ENCODE peak calls at places on chromosomes 4 and X, in five cellular contexts. One of them, this sample, is unnamed.

GRCh38 chr4:7648813-7649395 is 214.2 kb upstream of the PSAPL1 start:
- DNase-seq in cardiac muscle cell: no peak
- DNase-seq in bronchial epithelial cell: no peak
- DNase-seq in AG10803: no peak
- DNase-seq in fibroblast of the aortic adventitia: no peak
- DNase-seq in this sample: no peak

GRCh38 chr4:183738081-183738673 is 79.1 kb downstream of the TRAPPC11 start:
- DNase-seq in cardiac muscle cell: no peak
- DNase-seq in AG10803: peak; percentile 35
- DNase-seq in bronchial epithelial cell: peak; percentile 99
- DNase-seq in fibroblast of the aortic adventitia: peak; percentile 87
- DNase-seq in this sample: no peak

GRCh38 chr4:53645108-53645507 is 53.8 kb upstream of the LNX1 start:
- DNase-seq in fibroblast of the aortic adventitia: no peak
- DNase-seq in AG10803: no peak
- DNase-seq in cardiac muscle cell: no peak
- DNase-seq in bronchial epithelial cell: no peak
- DNase-seq in this sample: no peak

GRCh38 chr4:157804986-157805385 is 367.8 kb downstream of the GASK1B start:
- DNase-seq in fibroblast of the aortic adventitia: no peak
- DNase-seq in cardiac muscle cell: peak; percentile 53
- DNase-seq in bronchial epithelial cell: peak; percentile 32
- DNase-seq in AG10803: no peak
- DNase-seq in this sample: no peak

GRCh38 chr4:6332042-6332668 is 62.5 kb downstream of the WFS1 start:
- DNase-seq in bronchial epithelial cell: no peak
- DNase-seq in cardiac muscle cell: peak; percentile 53
- DNase-seq in fibroblast of the aortic adventitia: peak; percentile 24
- DNase-seq in AG10803: peak; percentile 11
- DNase-seq in this sample: no peak

GRCh38 chr4:123990310-123990709 is 593.7 kb downstream of the SPRY1 start:
- DNase-seq in cardiac muscle cell: no peak
- DNase-seq in fibroblast of the aortic adventitia: no peak
- DNase-seq in AG10803: no peak
- DNase-seq in bronchial epithelial cell: no peak
- DNase-seq in this sample: no peak

GRCh38 chr4:145177906-145178538 is 2.4 kb downstream of the OTUD4 start:
- DNase-seq in cardiac muscle cell: no peak
- DNase-seq in bronchial epithelial cell: peak; percentile 59
- DNase-seq in AG10803: peak; percentile 20
- DNase-seq in fibroblast of the aortic adventitia: peak; percentile 53
- DNase-seq in this sample: no peak

GRCh38 chrX:262391-262909 is 18.7 kb upstream of the PLCXD1 start:
- DNase-seq in bronchial epithelial cell: no peak
- DNase-seq in cardiac muscle cell: no peak
- DNase-seq in fibroblast of the aortic adventitia: no peak
- DNase-seq in AG10803: no peak
- DNase-seq in this sample: no peak

GRCh38 chr4:140260227-140260626 is 106.2 kb upstream of the MAML3 start:
- DNase-seq in AG10803: peak; percentile 79
- DNase-seq in fibroblast of the aortic adventitia: peak; percentile 86
- DNase-seq in bronchial epithelial cell: peak; percentile 94
- DNase-seq in cardiac muscle cell: no peak
- DNase-seq in this sample: no peak

GRCh38 chrX:134512566-134512965 is 52.6 kb downstream of the HPRT1 start:
- DNase-seq in AG10803: peak; percentile 66
- DNase-seq in cardiac muscle cell: no peak
- DNase-seq in bronchial epithelial cell: peak; percentile 90
- DNase-seq in fibroblast of the aortic adventitia: peak; percentile 56
- DNase-seq in this sample: peak; percentile 36

GRCh38 chr4:145041378-145041777 is 56.6 kb downstream of the ANAPC10 start:
- DNase-seq in fibroblast of the aortic adventitia: no peak
- DNase-seq in bronchial epithelial cell: no peak
- DNase-seq in AG10803: no peak
- DNase-seq in cardiac muscle cell: no peak
- DNase-seq in this sample: no peak

GRCh38 chr4:13994016-13994415 is 366.5 kb upstream of the BOD1L1 start:
- DNase-seq in bronchial epithelial cell: no peak
- DNase-seq in AG10803: no peak
- DNase-seq in fibroblast of the aortic adventitia: no peak
- DNase-seq in cardiac muscle cell: no peak
- DNase-seq in this sample: no peak

GRCh38 chrX:121831601-121832000 is 784.2 kb downstream of the GLUD2 start:
- DNase-seq in bronchial epithelial cell: peak; percentile 9
- DNase-seq in cardiac muscle cell: no peak
- DNase-seq in AG10803: peak; percentile 55
- DNase-seq in fibroblast of the aortic adventitia: no peak
- DNase-seq in this sample: no peak

GRCh38 chr4:56613101-56613862 is 67.8 kb downstream of the HOPX start:
- DNase-seq in bronchial epithelial cell: peak; percentile 97
- DNase-seq in fibroblast of the aortic adventitia: peak; percentile 51
- DNase-seq in AG10803: peak; percentile 68
- DNase-seq in cardiac muscle cell: no peak
- DNase-seq in this sample: no peak

GRCh38 chrX:19070555-19070994 is 51.7 kb downstream of the ADGRG2 start:
- DNase-seq in AG10803: no peak
- DNase-seq in fibroblast of the aortic adventitia: no peak
- DNase-seq in bronchial epithelial cell: no peak
- DNase-seq in cardiac muscle cell: no peak
- DNase-seq in this sample: no peak

GRCh38 chrX:153954618-153955450 is 10.4 kb upstream of the RENBP start:
- DNase-seq in cardiac muscle cell: no peak
- DNase-seq in fibroblast of the aortic adventitia: no peak
- DNase-seq in AG10803: no peak
- DNase-seq in bronchial epithelial cell: no peak
- DNase-seq in this sample: no peak

GRCh38 chrX:17519349-17519748 is 144.3 kb downstream of the NHS start:
- DNase-seq in AG10803: peak; percentile 84
- DNase-seq in bronchial epithelial cell: no peak
- DNase-seq in fibroblast of the aortic adventitia: peak; percentile 80
- DNase-seq in cardiac muscle cell: no peak
- DNase-seq in this sample: no peak

GRCh38 chrX:4320436-4320947 is 607.0 kb upstream of the PRKX start:
- DNase-seq in bronchial epithelial cell: no peak
- DNase-seq in fibroblast of the aortic adventitia: no peak
- DNase-seq in cardiac muscle cell: peak; percentile 20
- DNase-seq in AG10803: no peak
- DNase-seq in this sample: no peak

GRCh38 chr4:136078971-136079370 is 1453.3 kb downstream of the PCDH18 start:
- DNase-seq in fibroblast of the aortic adventitia: no peak
- DNase-seq in AG10803: no peak
- DNase-seq in bronchial epithelial cell: peak; percentile 10
- DNase-seq in cardiac muscle cell: no peak
- DNase-seq in this sample: no peak

GRCh38 chr4:18214656-18215055 is 193.1 kb upstream of the LCORL start:
- DNase-seq in fibroblast of the aortic adventitia: no peak
- DNase-seq in cardiac muscle cell: no peak
- DNase-seq in bronchial epithelial cell: no peak
- DNase-seq in AG10803: no peak
- DNase-seq in this sample: no peak

GRCh38 chrX:63738696-63739095 is 46.3 kb downstream of the ARHGEF9 start:
- DNase-seq in cardiac muscle cell: no peak
- DNase-seq in bronchial epithelial cell: no peak
- DNase-seq in fibroblast of the aortic adventitia: no peak
- DNase-seq in AG10803: no peak
- DNase-seq in this sample: no peak

GRCh38 chrX:136162827-136163427 is 15.6 kb downstream of the FHL1 start:
- DNase-seq in bronchial epithelial cell: peak; percentile 48
- DNase-seq in fibroblast of the aortic adventitia: peak; percentile 61
- DNase-seq in AG10803: peak; percentile 46
- DNase-seq in cardiac muscle cell: peak; percentile 23
- DNase-seq in this sample: no peak

GRCh38 chrX:15579778-15580747 is 20.7 kb downstream of the ACE2 start:
- DNase-seq in cardiac muscle cell: no peak
- DNase-seq in fibroblast of the aortic adventitia: peak; percentile 93
- DNase-seq in bronchial epithelial cell: peak; percentile 65
- DNase-seq in AG10803: no peak
- DNase-seq in this sample: no peak

GRCh38 chr4:95510145-95510544 is 38.6 kb downstream of the UNC5C start:
- DNase-seq in fibroblast of the aortic adventitia: peak; percentile 45
- DNase-seq in cardiac muscle cell: peak; percentile 59
- DNase-seq in AG10803: no peak
- DNase-seq in bronchial epithelial cell: peak; percentile 38
- DNase-seq in this sample: no peak

GRCh38 chr4:165208741-165209388 is 1.5 kb downstream of the KLHL2 start:
- DNase-seq in AG10803: no peak
- DNase-seq in bronchial epithelial cell: no peak
- DNase-seq in fibroblast of the aortic adventitia: peak; percentile 37
- DNase-seq in cardiac muscle cell: no peak
- DNase-seq in this sample: no peak

GRCh38 chr4:175469519-175469918 is 342.5 kb downstream of the GPM6A start:
- DNase-seq in AG10803: peak; percentile 18
- DNase-seq in bronchial epithelial cell: peak; percentile 27
- DNase-seq in cardiac muscle cell: no peak
- DNase-seq in fibroblast of the aortic adventitia: peak; percentile 18
- DNase-seq in this sample: no peak

GRCh38 chr4:92234393-92235176 is 69.2 kb upstream of the GRID2 start:
- DNase-seq in AG10803: peak; percentile 82
- DNase-seq in bronchial epithelial cell: peak; percentile 99
- DNase-seq in cardiac muscle cell: no peak
- DNase-seq in fibroblast of the aortic adventitia: peak; percentile 100
- DNase-seq in this sample: peak; percentile 11

GRCh38 chr4:47617607-47618006 is 132.5 kb downstream of the ATP10D start:
- DNase-seq in cardiac muscle cell: no peak
- DNase-seq in fibroblast of the aortic adventitia: no peak
- DNase-seq in AG10803: no peak
- DNase-seq in bronchial epithelial cell: no peak
- DNase-seq in this sample: no peak

GRCh38 chr4:113773014-113773413 is 11.5 kb upstream of the CAMK2D start:
- DNase-seq in fibroblast of the aortic adventitia: no peak
- DNase-seq in cardiac muscle cell: no peak
- DNase-seq in AG10803: no peak
- DNase-seq in bronchial epithelial cell: no peak
- DNase-seq in this sample: no peak

GRCh38 chrX:125295337-125295736 is 24.3 kb upstream of the TEX13C start:
- DNase-seq in AG10803: no peak
- DNase-seq in bronchial epithelial cell: peak; percentile 46
- DNase-seq in fibroblast of the aortic adventitia: no peak
- DNase-seq in cardiac muscle cell: no peak
- DNase-seq in this sample: no peak

GRCh38 chrX:13235930-13236329 is 83.9 kb downstream of the ATXN3L start:
- DNase-seq in cardiac muscle cell: peak; percentile 30
- DNase-seq in bronchial epithelial cell: no peak
- DNase-seq in fibroblast of the aortic adventitia: no peak
- DNase-seq in AG10803: no peak
- DNase-seq in this sample: no peak

GRCh38 chr4:111449657-111450056 is 695.6 kb upstream of the FAM241A start:
- DNase-seq in cardiac muscle cell: no peak
- DNase-seq in fibroblast of the aortic adventitia: no peak
- DNase-seq in bronchial epithelial cell: peak; percentile 66
- DNase-seq in AG10803: no peak
- DNase-seq in this sample: no peak

GRCh38 chr4:151468715-151469696 is 60.0 kb downstream of the FHIP1A start:
- DNase-seq in fibroblast of the aortic adventitia: no peak
- DNase-seq in cardiac muscle cell: no peak
- DNase-seq in AG10803: no peak
- DNase-seq in bronchial epithelial cell: peak; percentile 79
- DNase-seq in this sample: no peak

GRCh38 chr4:32142075-32142474 is 1421.9 kb downstream of the PCDH7 start:
- DNase-seq in bronchial epithelial cell: no peak
- DNase-seq in AG10803: no peak
- DNase-seq in fibroblast of the aortic adventitia: peak; percentile 14
- DNase-seq in cardiac muscle cell: no peak
- DNase-seq in this sample: no peak

GRCh38 chr4:32148120-32148666 is 1428.0 kb downstream of the PCDH7 start:
- DNase-seq in fibroblast of the aortic adventitia: peak; percentile 84
- DNase-seq in cardiac muscle cell: no peak
- DNase-seq in bronchial epithelial cell: peak; percentile 43
- DNase-seq in AG10803: peak; percentile 12
- DNase-seq in this sample: no peak

GRCh38 chr4:32145987-32146386 is 1425.8 kb downstream of the PCDH7 start:
- DNase-seq in bronchial epithelial cell: no peak
- DNase-seq in cardiac muscle cell: peak; percentile 5
- DNase-seq in fibroblast of the aortic adventitia: no peak
- DNase-seq in AG10803: no peak
- DNase-seq in this sample: no peak

DNA sequence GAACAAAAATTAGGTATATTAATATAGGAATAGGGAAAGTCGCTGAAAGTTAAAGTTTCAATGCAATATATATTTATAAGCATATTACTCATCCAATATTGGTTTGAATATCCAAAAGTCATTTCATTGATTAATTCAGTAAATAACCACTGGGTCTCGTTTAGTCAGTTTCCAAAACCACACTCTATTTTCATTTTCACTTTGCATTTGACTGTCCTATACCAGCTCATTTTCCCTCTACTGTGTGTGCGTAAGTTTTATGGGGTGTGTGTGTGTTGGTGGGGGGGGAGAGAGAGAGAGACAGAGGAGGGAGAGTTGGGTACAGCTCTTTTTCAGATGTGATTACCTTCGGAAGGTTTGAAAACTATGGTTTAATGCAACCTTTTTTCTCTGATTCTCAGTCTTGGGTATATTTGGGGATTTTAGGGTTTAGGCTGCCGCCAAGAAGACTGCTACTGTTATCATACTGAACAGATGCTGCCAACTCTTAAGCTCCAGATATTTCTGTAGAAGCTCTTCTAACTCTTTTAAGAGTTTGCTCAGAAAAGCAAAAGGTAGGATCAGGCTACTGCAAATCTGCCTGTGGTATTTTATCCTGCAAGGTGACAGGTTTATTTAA is 1427.4 kb downstream of the PCDH7 start:
- DNase-seq in AG10803: no peak
- DNase-seq in cardiac muscle cell: no peak
- DNase-seq in bronchial epithelial cell: no peak
- DNase-seq in fibroblast of the aortic adventitia: peak; percentile 9
- DNase-seq in this sample: no peak
- H3K4me3 ChIP-seq in AG10803: no peak overlapping the region
- H3K4me3 ChIP-seq in cardiac muscle cell: no peak overlapping the region
- H3K4me3 ChIP-seq in bronchial epithelial cell: peak overlapping the region; percentile 1
- H3K4me3 ChIP-seq in fibroblast of the aortic adventitia: no peak overlapping the region
- H3K4me3 ChIP-seq in this sample: no peak overlapping the region

GRCh38 chr4:168153596-168154440 is 61.5 kb downstream of the ANXA10 start:
- DNase-seq in fibroblast of the aortic adventitia: peak; percentile 92
- DNase-seq in bronchial epithelial cell: peak; percentile 53
- DNase-seq in cardiac muscle cell: peak; percentile 82
- DNase-seq in AG10803: peak; percentile 82
- DNase-seq in this sample: peak; percentile 36
- H3K4me3 ChIP-seq in fibroblast of the aortic adventitia: peak overlapping the region; percentile 39
- H3K4me3 ChIP-seq in bronchial epithelial cell: peak overlapping the region; percentile 20
- H3K4me3 ChIP-seq in cardiac muscle cell: no peak overlapping the region
- H3K4me3 ChIP-seq in AG10803: peak overlapping the region; percentile 2
- H3K4me3 ChIP-seq in this sample: no peak overlapping the region

GRCh38 chrX:29042341-29042740 is 455.1 kb downstream of the IL1RAPL1 start:
- DNase-seq in fibroblast of the aortic adventitia: no peak
- DNase-seq in AG10803: no peak
- DNase-seq in bronchial epithelial cell: no peak
- DNase-seq in cardiac muscle cell: no peak
- DNase-seq in this sample: no peak
- H3K4me3 ChIP-seq in fibroblast of the aortic adventitia: no peak overlapping the region
- H3K4me3 ChIP-seq in AG10803: no peak overlapping the region
- H3K4me3 ChIP-seq in bronchial epithelial cell: no peak overlapping the region
- H3K4me3 ChIP-seq in cardiac muscle cell: no peak overlapping the region
- H3K4me3 ChIP-seq in this sample: no peak overlapping the region

DNA sequence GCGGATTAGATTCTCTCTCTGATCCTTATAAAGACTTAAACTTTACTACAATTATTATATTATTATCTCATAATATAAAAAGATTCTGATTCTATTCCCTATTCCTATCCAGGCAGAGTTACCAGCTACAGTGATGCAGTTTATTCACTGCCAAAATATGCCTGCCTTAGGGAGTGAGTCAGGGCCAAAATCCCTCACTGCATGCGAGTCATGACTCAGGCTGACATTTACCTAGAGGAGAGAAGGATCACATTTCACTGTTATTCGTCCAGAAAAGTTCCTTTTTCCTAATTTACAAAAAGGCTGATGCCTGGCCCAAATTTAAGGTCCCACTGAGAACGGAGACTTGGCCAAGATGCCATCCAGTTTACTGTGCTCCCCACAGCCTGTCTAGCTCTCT is 168.5 kb upstream of the LDB2 start:
- DNase-seq in AG10803: peak; percentile 88
- DNase-seq in cardiac muscle cell: no peak
- DNase-seq in fibroblast of the aortic adventitia: peak; percentile 92
- DNase-seq in bronchial epithelial cell: peak; percentile 85
- DNase-seq in this sample: peak; percentile 80
- H3K4me3 ChIP-seq in AG10803: no peak overlapping the region
- H3K4me3 ChIP-seq in cardiac muscle cell: no peak overlapping the region
- H3K4me3 ChIP-seq in fibroblast of the aortic adventitia: no peak overlapping the region
- H3K4me3 ChIP-seq in bronchial epithelial cell: no peak overlapping the region
- H3K4me3 ChIP-seq in this sample: no peak overlapping the region

This sample was measured in HFF-Myc.